ENCODE peak calls at places on chromosomes 11 and 22, in five cellular contexts. P, Z, T, E and B are unnamed samples.

GRCh38 chr11:10314199-10315072 is 9.6 kb downstream of the ADM start:
- DNase-seq in P (no peak), Z (peak), T (peak), E (no peak), B (no peak)

GRCh38 chr22:21791635-21792625 is 56.3 kb upstream of the YPEL1 start:
- DNase-seq in P (no peak), Z (peak), T (peak), E (no peak), B (no peak)

GRCh38 chr11:113412675-113413074 is 25.1 kb downstream of the ANKK1 start:
- DNase-seq in P (no peak), Z (no peak), T (no peak), E (peak), B (no peak)

GRCh38 chr11:1943977-1944376 is 3.2 kb upstream of the MRPL23 start:
- DNase-seq in P (peak), Z (peak), T (no peak), E (peak), B (peak)

GRCh38 chr11:23127706-23128105 is 267.4 kb upstream of the CCDC179 start:
- DNase-seq in P (no peak), Z (no peak), T (no peak), E (no peak), B (no peak)

GRCh38 chr11:13647391-13647790 is 21.1 kb upstream of the FAR1 start:
- DNase-seq in P (no peak), Z (no peak), T (no peak), E (no peak), B (no peak)

GRCh38 chr11:94449437-94449836 is 44.2 kb downstream of the MRE11 start:
- DNase-seq in P (no peak), Z (peak), T (peak), E (no peak), B (no peak)

GRCh38 chr22:40982482-40983385 is 31.6 kb downstream of the RBX1 start:
- DNase-seq in P (no peak), Z (no peak), T (no peak), E (peak), B (no peak)

GRCh38 chr22:32378703-32379272 is 21.1 kb downstream of the RFPL3 start:
- DNase-seq in P (no peak), Z (peak), T (peak), E (no peak), B (no peak)

GRCh38 chr11:11992257-11992690 is 16.2 kb downstream of the DKK3 start:
- DNase-seq in P (no peak), Z (no peak), T (peak), E (no peak), B (no peak)

GRCh38 chr11:59756845-59757244 is 1.7 kb downstream of the STX3 start:
- DNase-seq in P (peak), Z (peak), T (peak), E (peak), B (no peak)

GRCh38 chr11:47177229-47177845 is 658 bp upstream of the ARFGAP2 start:
- DNase-seq in P (peak), Z (peak), T (peak), E (no peak), B (no peak)

GRCh38 chr11:18063131-18063530 is 17.1 kb upstream of the TPH1 start:
- DNase-seq in P (peak), Z (no peak), T (no peak), E (no peak), B (no peak)

GRCh38 chr11:87030458-87031054 is 7.2 kb upstream of the TMEM135 start:
- DNase-seq in P (no peak), Z (peak), T (no peak), E (no peak), B (no peak)

GRCh38 chr11:64004590-64004984 is 18.3 kb downstream of the OTUB1 start:
- DNase-seq in P (no peak), Z (no peak), T (no peak), E (no peak), B (peak)

GRCh38 chr22:29720824-29721323 is 1.1 kb downstream of the CABP7 start:
- DNase-seq in P (no peak), Z (no peak), T (no peak), E (no peak), B (no peak)

GRCh38 chr11:2465201-2466068 is 20.6 kb downstream of the KCNQ1 start:
- DNase-seq in P (peak), Z (no peak), T (no peak), E (peak), B (no peak)

GRCh38 chr11:129435499-129436245 is 60.0 kb downstream of the BARX2 start:
- DNase-seq in P (no peak), Z (no peak), T (no peak), E (no peak), B (no peak)

GRCh38 chr11:122784325-122785155 is 53.8 kb upstream of the CRTAM start:
- DNase-seq in P (no peak), Z (peak), T (peak), E (no peak), B (no peak)

GRCh38 chr11:57487021-57487778 is 26.9 kb downstream of the RTN4RL2 start:
- DNase-seq in P (no peak), Z (no peak), T (no peak), E (no peak), B (no peak)

GRCh38 chr22:26588749-26589366 is 1.1 kb downstream of the TPST2 start:
- DNase-seq in P (no peak), Z (no peak), T (no peak), E (peak), B (peak)

GRCh38 chr11:16226245-16226644 is 130.1 kb downstream of the SOX6 start:
- DNase-seq in P (peak), Z (peak), T (no peak), E (no peak), B (peak)

GRCh38 chr11:47724041-47724729 is 9.0 kb upstream of the AGBL2 start:
- DNase-seq in P (peak), Z (peak), T (peak), E (no peak), B (no peak)

GRCh38 chr11:130671801-130672700 is 223.6 kb downstream of the ADAMTS15 start:
- DNase-seq in P (no peak), Z (peak), T (peak), E (no peak), B (peak)

DNA sequence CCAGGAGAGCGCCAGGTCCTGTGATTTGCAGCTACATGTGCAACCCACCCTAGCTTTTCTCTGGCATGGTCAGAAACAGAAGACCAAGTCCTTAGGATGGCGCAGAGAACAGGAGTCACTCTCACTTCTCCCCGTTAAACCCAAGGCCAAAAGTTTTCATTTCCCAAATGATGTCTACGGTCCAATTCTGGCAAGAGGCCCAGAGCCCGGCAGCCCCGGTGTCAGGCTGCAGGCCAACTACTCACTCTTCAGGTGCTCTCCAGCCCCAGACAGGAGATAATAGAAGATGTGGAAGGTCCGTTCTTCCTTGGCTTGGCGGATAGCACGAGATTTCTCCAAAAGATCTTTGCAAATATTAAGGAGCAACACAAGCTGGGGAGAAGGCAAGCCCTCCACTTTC is 67.2 kb downstream of the MYH9 start:
- DNase-seq in P (no peak), Z (no peak), T (no peak), E (no peak), B (no peak)
- H3K27ac ChIP-seq in P (no peak), Z (peak), T (no peak), E (peak), B (no peak)

GRCh38 chr22:38882972-38883622 is 11.1 kb upstream of the CBX6 start:
- DNase-seq in P (peak), Z (no peak), T (no peak), E (no peak), B (no peak)
- H3K27ac ChIP-seq in P (no peak), Z (no peak), T (no peak), E (peak), B (no peak)

DNA sequence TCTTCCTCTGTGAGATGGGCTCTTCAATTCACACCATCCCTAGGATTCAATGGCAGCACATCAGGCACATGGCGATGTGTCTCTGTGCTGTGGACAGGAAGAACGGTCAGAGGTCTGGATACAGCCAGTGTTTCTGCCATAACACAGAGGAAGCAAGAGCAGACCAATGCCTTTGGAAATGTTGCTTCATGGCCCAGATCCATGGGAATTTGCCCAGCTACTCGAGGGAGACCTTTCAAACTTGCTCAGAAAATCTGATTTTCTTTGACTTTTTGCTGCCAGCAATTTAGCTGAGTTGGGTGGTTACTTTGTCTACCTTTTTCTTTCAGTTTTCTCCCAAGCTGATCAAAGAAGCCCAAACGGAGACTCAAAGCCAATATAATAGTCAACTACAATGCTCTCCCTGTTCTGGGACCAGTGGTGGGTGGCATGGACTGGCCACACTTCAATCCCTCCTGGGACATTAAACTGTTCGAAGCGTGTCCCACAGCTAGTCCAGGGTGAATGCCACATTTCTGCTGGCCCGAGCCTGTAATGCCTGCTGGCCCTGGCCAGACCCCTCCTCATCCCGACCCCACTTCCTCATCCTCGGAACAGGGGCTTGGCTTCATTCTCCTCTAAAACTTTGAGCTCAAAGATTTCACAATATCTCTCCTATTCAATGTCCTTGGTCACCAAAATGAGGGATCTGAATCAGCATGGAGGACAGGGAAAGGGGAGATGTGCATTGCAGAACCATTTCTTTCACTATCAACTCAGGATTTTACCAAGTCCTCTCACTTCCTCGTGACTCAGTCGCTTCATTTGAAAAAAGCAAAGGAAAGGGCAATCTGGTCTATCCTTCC is 93.3 kb downstream of the ABTB2 start:
- DNase-seq in P (no peak), Z (no peak), T (no peak), E (no peak), B (no peak)
- H3K27ac ChIP-seq in P (peak), Z (no peak), T (no peak), E (no peak), B (peak)

GRCh38 chr11:69335010-69335409 is 41.1 kb downstream of the MYEOV start:
- DNase-seq in P (peak), Z (no peak), T (no peak), E (no peak), B (no peak)

GRCh38 chr11:69339041-69339733 is 45.2 kb downstream of the MYEOV start:
- DNase-seq in P (no peak), Z (no peak), T (no peak), E (no peak), B (no peak)

GRCh38 chr11:69335461-69336386 is 41.8 kb downstream of the MYEOV start:
- DNase-seq in P (peak), Z (no peak), T (no peak), E (no peak), B (no peak)

GRCh38 chr11:69339916-69340565 is 46.1 kb downstream of the MYEOV start:
- DNase-seq in P (no peak), Z (no peak), T (no peak), E (no peak), B (no peak)

GRCh38 chr11:69337211-69337721 is 43.3 kb downstream of the MYEOV start:
- DNase-seq in P (peak), Z (peak), T (peak), E (no peak), B (no peak)
- H3K27ac ChIP-seq in P (peak), Z (no peak), T (no peak), E (peak), B (no peak)

GRCh38 chr22:49317369-49317768 is 510.3 kb downstream of the BRD1 start:
- DNase-seq in P (no peak), Z (no peak), T (no peak), E (no peak), B (no peak)
- H3K27ac ChIP-seq in P (no peak), Z (no peak), T (no peak), E (no peak), B (no peak)

GRCh38 chr11:72067676-72068075 is 12.7 kb downstream of the NUMA1 start:
- DNase-seq in P (no peak), Z (no peak), T (no peak), E (no peak), B (no peak)

GRCh38 chr11:72066855-72067254 is 13.5 kb downstream of the NUMA1 start:
- DNase-seq in P (no peak), Z (no peak), T (no peak), E (no peak), B (no peak)

GRCh38 chr11:72067266-72067665 is 13.1 kb downstream of the NUMA1 start:
- DNase-seq in P (no peak), Z (no peak), T (no peak), E (no peak), B (no peak)

GRCh38 chr11:72058416-72059034 is 21.8 kb downstream of the NUMA1 start:
- DNase-seq in P (no peak), Z (peak), T (peak), E (no peak), B (no peak)

GRCh38 chr11:72061739-72062396 is 18.5 kb downstream of the NUMA1 start:
- DNase-seq in P (no peak), Z (no peak), T (no peak), E (no peak), B (no peak)
- H3K27ac ChIP-seq in P (no peak), Z (no peak), T (no peak), E (peak), B (no peak)

GRCh38 chr22:19396934-19397728 is 34.4 kb downstream of the HIRA start:
- DNase-seq in P (no peak), Z (no peak), T (no peak), E (no peak), B (peak)
- H3K27ac ChIP-seq in P (no peak), Z (no peak), T (peak), E (no peak), B (no peak)

GRCh38 chr22:37282385-37282677 is at the start of gene CYTH4:
- DNase-seq in P (peak), Z (no peak), T (no peak), E (peak), B (peak)

GRCh38 chr22:37283393-37283937 is 1.2 kb downstream of the CYTH4 start:
- DNase-seq in P (no peak), Z (no peak), T (no peak), E (peak), B (no peak)

GRCh38 chr22:37281195-37281594 is 1.1 kb upstream of the CYTH4 start:
- DNase-seq in P (no peak), Z (no peak), T (no peak), E (no peak), B (no peak)

GRCh38 chr22:37280718-37281117 is 1.6 kb upstream of the CYTH4 start:
- DNase-seq in P (no peak), Z (no peak), T (no peak), E (no peak), B (no peak)

DNA sequence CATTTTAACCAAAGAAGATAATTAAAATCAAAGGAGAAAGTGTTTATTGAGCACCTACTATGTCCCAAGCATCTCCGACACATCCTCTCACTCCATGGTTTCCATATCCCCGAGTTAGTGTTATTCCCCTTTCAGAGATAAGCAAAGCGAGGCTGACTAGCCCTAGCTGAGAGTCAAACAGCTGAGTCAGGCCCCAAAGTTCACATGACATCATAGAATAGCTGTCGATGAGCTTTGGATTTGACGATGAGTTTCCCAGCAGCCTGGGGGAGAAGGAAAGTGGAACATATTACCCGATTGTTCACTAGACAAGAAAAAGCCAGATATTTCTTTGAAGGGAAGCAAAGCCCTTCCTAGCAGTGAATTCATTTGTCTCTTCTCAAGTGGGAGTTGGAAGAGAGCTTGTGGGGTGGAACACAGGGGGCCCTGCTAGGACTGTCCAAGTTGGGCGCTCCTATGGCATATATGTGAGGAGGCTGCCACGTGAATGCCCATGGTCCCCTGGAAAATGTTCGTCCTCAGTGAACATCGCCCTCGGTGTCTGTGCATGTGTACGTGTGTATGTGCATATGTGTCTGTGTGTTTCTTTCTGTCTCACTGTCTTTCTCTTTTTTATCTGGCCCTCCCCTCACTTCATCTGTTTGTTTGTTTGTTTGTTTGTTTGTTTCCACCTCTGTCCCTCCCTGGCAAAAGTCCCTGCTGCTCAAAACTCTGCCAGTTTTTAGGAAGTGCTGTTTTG is 493 bp upstream of the CYTH4 start:
- DNase-seq in P (no peak), Z (no peak), T (peak), E (no peak), B (no peak)
- H3K27ac ChIP-seq in P (peak), Z (no peak), T (no peak), E (peak), B (no peak)

GRCh38 chr22:23760056-23760455 is 2.7 kb upstream of the C22orf15 start:
- DNase-seq in P (no peak), Z (no peak), T (no peak), E (no peak), B (no peak)

GRCh38 chr22:23762866-23763578 is at the start of gene C22orf15:
- DNase-seq in P (no peak), Z (peak), T (no peak), E (no peak), B (no peak)

GRCh38 chr22:23764931-23765881 is 2.4 kb downstream of the C22orf15 start:
- DNase-seq in P (no peak), Z (no peak), T (no peak), E (no peak), B (no peak)

GRCh38 chr22:23767303-23767672 is 484 bp downstream of the CHCHD10 start:
- DNase-seq in P (no peak), Z (no peak), T (no peak), E (no peak), B (no peak)

GRCh38 chr22:23763579-23764331 is 965 bp downstream of the C22orf15 start:
- DNase-seq in P (no peak), Z (no peak), T (no peak), E (peak), B (no peak)
- H3K27ac ChIP-seq in P (no peak), Z (no peak), T (no peak), E (peak), B (no peak)

DNA sequence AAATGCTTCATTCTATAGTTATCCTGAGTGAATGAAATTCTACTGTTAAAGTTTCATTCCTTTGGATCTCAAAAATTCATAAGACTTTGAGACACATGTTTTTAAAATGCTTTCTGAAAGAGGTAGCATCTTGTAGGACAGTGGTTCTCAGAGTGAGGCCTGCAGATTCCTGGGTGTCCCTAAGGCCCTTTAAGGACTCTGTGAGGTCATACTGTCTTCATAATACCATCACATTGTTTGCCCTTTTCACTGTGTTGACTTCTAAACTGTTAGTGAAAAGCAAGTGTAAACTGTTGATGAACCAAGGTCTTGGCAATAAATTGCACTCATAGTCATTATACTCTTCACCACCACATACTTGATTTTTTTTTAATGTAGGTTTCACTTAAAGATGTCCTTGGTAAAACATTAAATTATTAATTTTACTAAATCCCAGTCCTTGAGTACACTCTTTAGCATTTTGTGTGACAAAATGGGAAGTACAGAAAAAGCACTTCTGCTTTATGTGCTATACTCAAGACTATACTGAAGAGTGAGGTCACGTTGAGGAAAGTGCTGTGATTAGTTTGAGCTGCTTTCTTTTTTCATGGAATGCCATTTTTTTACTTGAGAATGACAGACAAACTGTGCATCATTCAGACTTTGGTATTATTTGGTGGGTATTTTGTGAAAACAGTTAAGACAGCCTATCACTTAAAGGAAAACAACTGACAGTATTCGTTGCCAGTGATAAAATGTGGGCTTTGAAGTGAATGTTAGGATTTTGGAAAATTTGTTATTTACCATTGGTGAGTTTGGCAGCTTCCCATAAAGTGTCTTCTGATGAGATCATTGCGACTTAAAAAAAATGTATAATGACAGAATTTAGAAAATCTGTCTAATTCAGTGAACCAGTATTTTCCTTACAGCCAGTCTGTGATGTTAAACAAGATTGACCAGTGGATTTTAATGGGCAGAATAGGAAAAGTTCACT is 61.1 kb downstream of the SPECC1L start:
- DNase-seq in P (no peak), Z (peak), T (no peak), E (no peak), B (no peak)
- H3K27ac ChIP-seq in P (no peak), Z (no peak), T (no peak), E (no peak), B (no peak)